ENCODE peak calls at places on chromosomes 12 and 14, in five cellular contexts. J, H, C, K and V are unnamed samples.

GRCh38 chr14:83044001-83044400 is 1510.3 kb upstream of the SEL1L start:
- DNase-seq in J (no peak), C (no peak), K (no peak), H (no peak), V (no peak)

GRCh38 chr12:17992002-17992656 is 97.9 kb downstream of the RERGL start:
- DNase-seq in K (peak), J (no peak), C (no peak), H (no peak), V (no peak)

GRCh38 chr14:71905860-71906259 is 26.4 kb upstream of the RGS6 start:
- DNase-seq in C (no peak), K (no peak), H (no peak), J (no peak), V (no peak)

GRCh38 chr12:116559330-116560080 is at the start of gene MAP1LC3B2:
- DNase-seq in H (no peak), C (no peak), K (no peak), J (peak), V (no peak)

GRCh38 chr12:24396266-24396665 is 446.8 kb upstream of the SOX5 start:
- DNase-seq in J (no peak), H (no peak), C (no peak), K (no peak), V (no peak)

GRCh38 chr14:102415671-102416070 is 52.9 kb downstream of the TECPR2 start:
- DNase-seq in H (no peak), J (no peak), K (no peak), C (no peak), V (no peak)

GRCh38 chr12:129704232-129704830 is 199.5 kb downstream of the TMEM132D start:
- DNase-seq in H (no peak), K (no peak), C (no peak), J (no peak), V (no peak)

GRCh38 chr14:76958975-76959710 is 69.4 kb downstream of the IRF2BPL start:
- DNase-seq in K (no peak), H (no peak), J (no peak), C (no peak), V (peak)

GRCh38 chr12:94179723-94180122 is 31.3 kb downstream of the PLXNC1 start:
- DNase-seq in H (no peak), J (no peak), K (no peak), C (no peak), V (no peak)

GRCh38 chr12:87266305-87266704 is 762.9 kb downstream of the C12orf50 start:
- DNase-seq in H (no peak), C (no peak), K (no peak), J (no peak), V (no peak)

GRCh38 chr12:71439362-71439612 is 311 bp upstream of the LGR5 start:
- DNase-seq in K (no peak), C (no peak), H (no peak), J (no peak), V (no peak)

GRCh38 chr12:57985685-57986084 is 44.3 kb downstream of the ATP23 start:
- DNase-seq in K (no peak), J (no peak), H (no peak), C (no peak), V (no peak)

GRCh38 chr12:64780531-64781373 is 21.5 kb upstream of the GNS start:
- DNase-seq in K (peak), C (no peak), H (peak), J (peak), V (no peak)

GRCh38 chr14:41299924-41300323 is 306.8 kb upstream of the LRFN5 start:
- DNase-seq in K (no peak), H (no peak), C (no peak), J (no peak), V (no peak)

GRCh38 chr14:68474741-68475140 is 318.1 kb downstream of the ZFP36L1 start:
- DNase-seq in C (no peak), K (no peak), H (no peak), J (no peak), V (no peak)

GRCh38 chr12:118986043-118986442 is 4.7 kb downstream of the SRRM4 start:
- DNase-seq in K (no peak), C (no peak), H (no peak), J (no peak), V (no peak)

GRCh38 chr14:74647834-74648361 is 35.9 kb upstream of the LTBP2 start:
- DNase-seq in H (peak), C (no peak), K (no peak), J (no peak), V (no peak)

GRCh38 chr12:115726691-115727090 is 550.8 kb downstream of the MED13L start:
- DNase-seq in C (no peak), H (no peak), K (no peak), J (no peak), V (no peak)

GRCh38 chr12:105084251-105085250 is at the start of gene ALDH1L2:
- DNase-seq in C (no peak), H (peak), J (peak), K (peak), V (peak)

GRCh38 chr14:55249423-55249822 is 21.8 kb upstream of the FBXO34 start:
- DNase-seq in H (no peak), J (no peak), K (no peak), C (no peak), V (no peak)

GRCh38 chr12:81231574-81232368 is 153.9 kb downstream of the ACSS3 start:
- DNase-seq in K (no peak), H (no peak), J (no peak), C (no peak), V (no peak)

GRCh38 chr12:12890815-12891645 is at the start of gene GPRC5A:
- DNase-seq in K (peak), C (no peak), J (no peak), H (peak), V (peak)

GRCh38 chr14:48398675-48399282 is 723.4 kb upstream of the MDGA2 start:
- DNase-seq in K (no peak), H (peak), C (no peak), J (no peak), V (no peak)

GRCh38 chr14:61521773-61522172 is 173.5 kb upstream of the HIF1A start:
- DNase-seq in H (no peak), C (no peak), K (no peak), J (no peak), V (no peak)

GRCh38 chr12:43057561-43057960 is 468.0 kb upstream of the PRICKLE1 start:
- DNase-seq in C (no peak), J (no peak), K (no peak), H (no peak), V (no peak)

GRCh38 chr14:55518391-55518790 is 61.6 kb upstream of the KTN1 start:
- DNase-seq in K (no peak), C (no peak), H (no peak), J (no peak), V (no peak)

GRCh38 chr14:102525213-102526143 is 15.9 kb upstream of the ANKRD9 start:
- DNase-seq in C (no peak), K (no peak), J (no peak), H (peak), V (no peak)

GRCh38 chr14:79583738-79584405 is 627.4 kb downstream of the DIO2 start:
- DNase-seq in K (no peak), H (no peak), C (no peak), J (no peak), V (no peak)

GRCh38 chr14:92937229-92937937 is 14.4 kb downstream of the CHGA start:
- DNase-seq in C (no peak), H (peak), K (no peak), J (no peak), V (no peak)

GRCh38 chr12:34295366-34296142 is 273.3 kb downstream of the ALG10 start:
- DNase-seq in C (no peak), K (no peak), H (no peak), J (peak), V (no peak)

GRCh38 chr14:85217412-85217811 is 312.5 kb upstream of the FLRT2 start:
- DNase-seq in K (no peak), J (no peak), H (no peak), C (no peak), V (no peak)

GRCh38 chr12:80230068-80230467 is 130.7 kb downstream of the OTOGL start:
- DNase-seq in J (no peak), K (no peak), C (no peak), H (no peak), V (no peak)